ENCODE peak calls at places on chromosomes 1 and 21, in seven cellular contexts. One of them, this sample, is unnamed.

GRCh38 chr1:245797592-245798366 is 643.0 kb downstream of the KIF26B start:
- DNase-seq in uterus: no peak
- DNase-seq in cardiac fibroblast: peak; percentile 69
- DNase-seq in right cardiac atrium: no peak
- DNase-seq in esophagus squamous epithelium: no peak
- DNase-seq in left ventricle myocardium inferior: no peak
- DNase-seq in HFFc6: no peak
- DNase-seq in this sample: no peak

GRCh38 chr1:224116131-224116530 is 2.2 kb downstream of the FBXO28 start:
- DNase-seq in cardiac fibroblast: peak; percentile 74
- DNase-seq in HFFc6: peak; percentile 53
- DNase-seq in esophagus squamous epithelium: no peak
- DNase-seq in right cardiac atrium: no peak
- DNase-seq in left ventricle myocardium inferior: no peak
- DNase-seq in uterus: no peak
- DNase-seq in this sample: peak; percentile 52

GRCh38 chr1:20481158-20481617 is 4.8 kb downstream of the CAMK2N1 start:
- DNase-seq in uterus: no peak
- DNase-seq in right cardiac atrium: no peak
- DNase-seq in HFFc6: no peak
- DNase-seq in esophagus squamous epithelium: no peak
- DNase-seq in left ventricle myocardium inferior: no peak
- DNase-seq in cardiac fibroblast: no peak
- DNase-seq in this sample: no peak

GRCh38 chr1:228093050-228093906 is 9.8 kb downstream of the C1orf35 start:
- DNase-seq in left ventricle myocardium inferior: no peak
- DNase-seq in uterus: no peak
- DNase-seq in esophagus squamous epithelium: no peak
- DNase-seq in cardiac fibroblast: no peak
- DNase-seq in right cardiac atrium: peak; percentile 19
- DNase-seq in HFFc6: no peak
- DNase-seq in this sample: no peak

GRCh38 chr21:45078877-45079281 is 4.5 kb downstream of the ADARB1 start:
- DNase-seq in cardiac fibroblast: peak; percentile 96
- DNase-seq in esophagus squamous epithelium: no peak
- DNase-seq in HFFc6: no peak
- DNase-seq in uterus: no peak
- DNase-seq in right cardiac atrium: no peak
- DNase-seq in left ventricle myocardium inferior: no peak
- DNase-seq in this sample: peak; percentile 94

GRCh38 chr1:23533288-23534130 is 2.5 kb upstream of the E2F2 start:
- DNase-seq in cardiac fibroblast: no peak
- DNase-seq in esophagus squamous epithelium: no peak
- DNase-seq in right cardiac atrium: peak; percentile 63
- DNase-seq in uterus: no peak
- DNase-seq in HFFc6: no peak
- DNase-seq in left ventricle myocardium inferior: no peak
- DNase-seq in this sample: peak; percentile 93

GRCh38 chr1:150999051-150999674 is 7.5 kb downstream of the MINDY1 start:
- DNase-seq in right cardiac atrium: no peak
- DNase-seq in left ventricle myocardium inferior: no peak
- DNase-seq in cardiac fibroblast: peak; percentile 85
- DNase-seq in uterus: no peak
- DNase-seq in esophagus squamous epithelium: no peak
- DNase-seq in HFFc6: peak; percentile 60
- DNase-seq in this sample: peak; percentile 78

GRCh38 chr1:228486596-228487335 is 416 bp upstream of the RNF187 start:
- DNase-seq in esophagus squamous epithelium: peak; percentile 46
- DNase-seq in cardiac fibroblast: peak; percentile 93
- DNase-seq in uterus: peak; percentile 59
- DNase-seq in left ventricle myocardium inferior: peak; percentile 74
- DNase-seq in right cardiac atrium: peak; percentile 93
- DNase-seq in HFFc6: peak; percentile 73
- DNase-seq in this sample: peak; percentile 82

GRCh38 chr1:151128800-151129199 is 17.6 kb downstream of the SEMA6C start:
- DNase-seq in right cardiac atrium: no peak
- DNase-seq in left ventricle myocardium inferior: no peak
- DNase-seq in esophagus squamous epithelium: no peak
- DNase-seq in cardiac fibroblast: no peak
- DNase-seq in HFFc6: no peak
- DNase-seq in uterus: no peak
- DNase-seq in this sample: no peak

GRCh38 chr1:55081188-55081904 is 42.0 kb downstream of the PCSK9 start:
- DNase-seq in esophagus squamous epithelium: no peak
- DNase-seq in uterus: no peak
- DNase-seq in cardiac fibroblast: peak; percentile 84
- DNase-seq in right cardiac atrium: no peak
- DNase-seq in left ventricle myocardium inferior: no peak
- DNase-seq in HFFc6: peak; percentile 36
- DNase-seq in this sample: no peak

GRCh38 chr1:64246294-64246917 is 43.0 kb downstream of the UBE2U start:
- DNase-seq in esophagus squamous epithelium: no peak
- DNase-seq in HFFc6: peak; percentile 63
- DNase-seq in right cardiac atrium: no peak
- DNase-seq in left ventricle myocardium inferior: no peak
- DNase-seq in cardiac fibroblast: peak; percentile 67
- DNase-seq in uterus: no peak
- DNase-seq in this sample: peak; percentile 29

GRCh38 chr1:150516616-150517015 is 1.1 kb downstream of the FALEC start:
- DNase-seq in esophagus squamous epithelium: no peak
- DNase-seq in HFFc6: no peak
- DNase-seq in uterus: no peak
- DNase-seq in left ventricle myocardium inferior: no peak
- DNase-seq in cardiac fibroblast: no peak
- DNase-seq in right cardiac atrium: no peak
- DNase-seq in this sample: peak; percentile 37

GRCh38 chr1:186044079-186044685 is 310.0 kb downstream of the HMCN1 start:
- DNase-seq in esophagus squamous epithelium: no peak
- DNase-seq in HFFc6: no peak
- DNase-seq in right cardiac atrium: no peak
- DNase-seq in left ventricle myocardium inferior: no peak
- DNase-seq in uterus: no peak
- DNase-seq in cardiac fibroblast: no peak
- DNase-seq in this sample: no peak

GRCh38 chr21:41805643-41806042 is 38.8 kb upstream of the RIPK4 start:
- DNase-seq in left ventricle myocardium inferior: no peak
- DNase-seq in cardiac fibroblast: no peak
- DNase-seq in HFFc6: no peak
- DNase-seq in right cardiac atrium: no peak
- DNase-seq in esophagus squamous epithelium: no peak
- DNase-seq in uterus: no peak
- DNase-seq in this sample: no peak

GRCh38 chr1:15344380-15344779 is 65.3 kb upstream of the EFHD2 start:
- DNase-seq in HFFc6: no peak
- DNase-seq in uterus: no peak
- DNase-seq in left ventricle myocardium inferior: no peak
- DNase-seq in esophagus squamous epithelium: no peak
- DNase-seq in right cardiac atrium: no peak
- DNase-seq in cardiac fibroblast: no peak
- DNase-seq in this sample: no peak

GRCh38 chr1:207020016-207020708 is 12.4 kb downstream of the C1orf116 start:
- DNase-seq in uterus: no peak
- DNase-seq in left ventricle myocardium inferior: no peak
- DNase-seq in esophagus squamous epithelium: no peak
- DNase-seq in right cardiac atrium: no peak
- DNase-seq in cardiac fibroblast: no peak
- DNase-seq in HFFc6: no peak
- DNase-seq in this sample: no peak

GRCh38 chr1:116491985-116492811 is 78.6 kb downstream of the CD58 start:
- DNase-seq in cardiac fibroblast: no peak
- DNase-seq in esophagus squamous epithelium: no peak
- DNase-seq in right cardiac atrium: no peak
- DNase-seq in HFFc6: no peak
- DNase-seq in left ventricle myocardium inferior: no peak
- DNase-seq in uterus: no peak
- DNase-seq in this sample: peak; percentile 26

GRCh38 chr1:53896673-53897229 is 2.8 kb downstream of the DIO1 start:
- DNase-seq in uterus: peak; percentile 43
- DNase-seq in esophagus squamous epithelium: no peak
- DNase-seq in HFFc6: peak; percentile 85
- DNase-seq in left ventricle myocardium inferior: no peak
- DNase-seq in cardiac fibroblast: peak; percentile 56
- DNase-seq in right cardiac atrium: no peak
- DNase-seq in this sample: peak; percentile 72

GRCh38 chr1:82001345-82001744 is 200.6 kb downstream of the ADGRL2 start:
- DNase-seq in uterus: no peak
- DNase-seq in cardiac fibroblast: no peak
- DNase-seq in HFFc6: no peak
- DNase-seq in left ventricle myocardium inferior: no peak
- DNase-seq in esophagus squamous epithelium: no peak
- DNase-seq in right cardiac atrium: no peak
- DNase-seq in this sample: no peak

GRCh38 chr1:221810406-221810805 is 68.5 kb upstream of the DUSP10 start:
- DNase-seq in right cardiac atrium: no peak
- DNase-seq in esophagus squamous epithelium: no peak
- DNase-seq in HFFc6: peak; percentile 93
- DNase-seq in left ventricle myocardium inferior: no peak
- DNase-seq in cardiac fibroblast: peak; percentile 80
- DNase-seq in uterus: no peak
- DNase-seq in this sample: no peak

GRCh38 chr21:39776589-39776988 is 31.6 kb downstream of the IGSF5 start:
- DNase-seq in right cardiac atrium: no peak
- DNase-seq in esophagus squamous epithelium: no peak
- DNase-seq in HFFc6: no peak
- DNase-seq in uterus: no peak
- DNase-seq in cardiac fibroblast: no peak
- DNase-seq in left ventricle myocardium inferior: no peak
- DNase-seq in this sample: peak; percentile 43

GRCh38 chr21:41634211-41634694 is 126.3 kb upstream of the TMPRSS2 start:
- DNase-seq in uterus: no peak
- DNase-seq in right cardiac atrium: no peak
- DNase-seq in esophagus squamous epithelium: no peak
- DNase-seq in left ventricle myocardium inferior: no peak
- DNase-seq in HFFc6: no peak
- DNase-seq in cardiac fibroblast: no peak
- DNase-seq in this sample: no peak

GRCh38 chr1:4213599-4213998 is 313.5 kb upstream of the C1orf174 start:
- DNase-seq in esophagus squamous epithelium: no peak
- DNase-seq in uterus: no peak
- DNase-seq in cardiac fibroblast: no peak
- DNase-seq in right cardiac atrium: no peak
- DNase-seq in HFFc6: no peak
- DNase-seq in left ventricle myocardium inferior: no peak
- DNase-seq in this sample: no peak

GRCh38 chr1:39898648-39899603 is 2.8 kb downstream of the MYCL start:
- DNase-seq in cardiac fibroblast: peak; percentile 68
- DNase-seq in right cardiac atrium: no peak
- DNase-seq in HFFc6: no peak
- DNase-seq in uterus: no peak
- DNase-seq in esophagus squamous epithelium: no peak
- DNase-seq in left ventricle myocardium inferior: no peak
- DNase-seq in this sample: no peak

GRCh38 chr1:30908886-30909777 is 574 bp upstream of the SDC3 start:
- DNase-seq in right cardiac atrium: peak; percentile 83
- DNase-seq in cardiac fibroblast: no peak
- DNase-seq in esophagus squamous epithelium: no peak
- DNase-seq in uterus: peak; percentile 24
- DNase-seq in HFFc6: no peak
- DNase-seq in left ventricle myocardium inferior: peak; percentile 32
- DNase-seq in this sample: no peak

GRCh38 chr1:56516539-56517252 is 62.7 kb downstream of the PLPP3 start:
- DNase-seq in right cardiac atrium: no peak
- DNase-seq in uterus: no peak
- DNase-seq in HFFc6: peak; percentile 10
- DNase-seq in esophagus squamous epithelium: no peak
- DNase-seq in cardiac fibroblast: peak; percentile 75
- DNase-seq in left ventricle myocardium inferior: no peak
- DNase-seq in this sample: peak; percentile 88